ENCODE peak calls at places on chromosomes 6 and 20, in six cellular contexts. A is stimulated activated CD4-positive, alpha-beta T cell treated with anti-CD3 and anti-CD28 coated beads, Interleukin-2, amount 100 ng/mL, for 48 hours; O is activated B cell treated with CpG ODN at 0.5 μM for 24 hours; M is choroid plexus epithelial cell; S is T1000; E is EL. Y is an unnamed sample.

GRCh38 chr6:85747654-85748053 is 105.0 kb upstream of the SYNCRIP start:
- DNase-seq in A (no peak), O (no peak), M (peak; percentile 88), S (no peak), E (peak; percentile 54), Y (no peak)

GRCh38 chr20:23270427-23270911 is 80.1 kb upstream of the NXT1 start:
- DNase-seq in A (no peak), O (no peak), M (peak; percentile 92), S (no peak), E (peak; percentile 33), Y (no peak)

GRCh38 chr6:56072856-56073255 is 174.5 kb downstream of the COL21A1 start:
- DNase-seq in A (no peak), O (no peak), M (peak; percentile 94), S (no peak), E (peak; percentile 7), Y (no peak)

GRCh38 chr20:15902493-15902892 is 670.8 kb downstream of the KIF16B start:
- DNase-seq in A (no peak), O (no peak), M (no peak), S (no peak), E (peak; percentile 15), Y (no peak)

GRCh38 chr6:168116446-168116974 is 37.5 kb upstream of the FRMD1 start:
- DNase-seq in A (no peak), O (no peak), M (no peak), S (no peak), E (no peak), Y (no peak)

GRCh38 chr20:7950387-7950786 is 10.1 kb upstream of the HAO1 start:
- DNase-seq in A (no peak), O (no peak), M (no peak), S (no peak), E (no peak), Y (no peak)

GRCh38 chr20:57746201-57746600 is 36.4 kb upstream of the PMEPA1 start:
- DNase-seq in A (no peak), O (no peak), M (no peak), S (no peak), E (no peak), Y (no peak)

GRCh38 chr20:40869416-40870147 is 159.0 kb upstream of the TOP1 start:
- DNase-seq in A (no peak), O (no peak), M (no peak), S (no peak), E (no peak), Y (no peak)

GRCh38 chr6:35259946-35260626 is 551 bp downstream of the ZNF76 start:
- DNase-seq in A (peak; percentile 47), O (peak; percentile 68), M (peak; percentile 35), S (no peak), E (peak; percentile 54), Y (no peak)

GRCh38 chr6:1608976-1609661 is 596 bp upstream of the FOXC1 start:
- DNase-seq in A (no peak), O (peak; percentile 35), M (no peak), S (no peak), E (peak; percentile 57), Y (no peak)

GRCh38 chr20:48783533-48784272 is 44.1 kb downstream of the PREX1 start:
- DNase-seq in A (peak; percentile 40), O (no peak), M (peak; percentile 65), S (no peak), E (no peak), Y (no peak)

GRCh38 chr6:82144852-82145332 is 102.7 kb downstream of the IBTK start:
- DNase-seq in A (no peak), O (no peak), M (peak; percentile 89), S (peak; percentile 59), E (peak; percentile 91), Y (peak; percentile 27)

GRCh38 chr6:161436106-161436876 is 162.4 kb upstream of the AGPAT4 start:
- DNase-seq in A (no peak), O (no peak), M (no peak), S (no peak), E (no peak), Y (no peak)

GRCh38 chr20:23260181-23260840 is 90.3 kb upstream of the NXT1 start:
- DNase-seq in A (no peak), O (no peak), M (no peak), S (no peak), E (no peak), Y (no peak)

GRCh38 chr6:13953061-13953705 is 28.4 kb downstream of the RNF182 start:
- DNase-seq in A (no peak), O (no peak), M (peak; percentile 1), S (peak; percentile 45), E (peak; percentile 84), Y (no peak)

GRCh38 chr6:43924222-43924702 is 154.3 kb downstream of the VEGFA start:
- DNase-seq in A (peak; percentile 33), O (no peak), M (peak; percentile 30), S (no peak), E (peak; percentile 30), Y (no peak)

GRCh38 chr6:28587011-28587745 is 61.5 kb downstream of the GPX5 start:
- DNase-seq in A (peak; percentile 45), O (peak; percentile 36), M (peak; percentile 60), S (no peak), E (peak; percentile 39), Y (no peak)

GRCh38 chr6:70398783-70399730 is 14.3 kb upstream of the FAM135A start:
- DNase-seq in A (no peak), O (no peak), M (peak; percentile 59), S (peak; percentile 26), E (peak; percentile 45), Y (no peak)

GRCh38 chr6:168192195-168192900 is 113.3 kb upstream of the FRMD1 start:
- DNase-seq in A (no peak), O (no peak), M (no peak), S (no peak), E (no peak), Y (no peak)

Y was measured in HS-27A.